ENCODE peak calls at places on chromosomes 13 and 19, in five cellular contexts. Q, C, R, W and X are unnamed samples.

GRCh38 chr13:95039415-95039814 is 261.8 kb downstream of the ABCC4 start:
- DNase-seq in R (no peak), W (peak), Q (no peak), C (no peak), X (no peak)

GRCh38 chr13:113044431-113045114 is 61.0 kb upstream of the F7 start:
- DNase-seq in R (no peak), Q (no peak), C (peak), W (no peak), X (no peak)

GRCh38 chr13:105033999-105034398 is 1501.5 kb downstream of the EFNB2 start:
- DNase-seq in Q (no peak), R (no peak), C (no peak), W (no peak), X (no peak)

GRCh38 chr13:72652681-72653080 is 74.7 kb downstream of the MZT1 start:
- DNase-seq in C (no peak), R (no peak), W (peak), Q (no peak), X (no peak)

GRCh38 chr13:70330697-70331361 is 222.6 kb upstream of the KLHL1 start:
- DNase-seq in W (no peak), C (no peak), Q (no peak), R (no peak), X (no peak)

GRCh38 chr19:5967994-5968430 is 9.9 kb downstream of the RANBP3 start:
- DNase-seq in W (peak), C (peak), Q (no peak), R (peak), X (peak)

GRCh38 chr13:73334459-73334858 is 275.7 kb downstream of the KLF5 start:
- DNase-seq in C (no peak), Q (no peak), W (peak), R (no peak), X (peak)

GRCh38 chr19:51292971-51293370 is 18.5 kb upstream of the IGLON5 start:
- DNase-seq in Q (no peak), W (no peak), R (no peak), C (no peak), X (no peak)

GRCh38 chr19:1411255-1412191 is 4.1 kb downstream of the DAZAP1 start:
- DNase-seq in W (peak), Q (no peak), C (peak), R (no peak), X (no peak)

GRCh38 chr19:48656840-48657474 is 11.0 kb upstream of the CA11 start:
- DNase-seq in Q (no peak), R (no peak), C (no peak), W (peak), X (peak)

GRCh38 chr13:64540468-64540867 is 2689.7 kb downstream of the PCDH9 start:
- DNase-seq in Q (no peak), W (peak), C (no peak), R (no peak), X (no peak)

GRCh38 chr19:4062576-4063368 is 3.9 kb downstream of the ZBTB7A start:
- DNase-seq in C (no peak), W (no peak), R (no peak), Q (no peak), X (no peak)

GRCh38 chr19:10672529-10673150 is 18.5 kb downstream of the ILF3 start:
- DNase-seq in C (no peak), R (no peak), Q (no peak), W (peak), X (no peak)

GRCh38 chr19:15123900-15124299 is 16.7 kb downstream of the SYDE1 start:
- DNase-seq in R (no peak), W (no peak), C (peak), Q (no peak), X (no peak)

GRCh38 chr19:13493516-13494310 is 12.6 kb downstream of the CACNA1A start:
- DNase-seq in W (no peak), R (no peak), Q (no peak), C (no peak), X (no peak)

GRCh38 chr13:30804474-30804873 is 69.1 kb downstream of the ALOX5AP start:
- DNase-seq in Q (no peak), W (no peak), C (peak), R (no peak), X (no peak)

GRCh38 chr19:35414442-35414841 is 33.6 kb upstream of the FFAR2 start:
- DNase-seq in Q (no peak), C (no peak), R (no peak), W (no peak), X (no peak)

GRCh38 chr13:48790199-48790598 is 136.5 kb downstream of the CYSLTR2 start:
- DNase-seq in W (no peak), R (no peak), C (peak), Q (no peak), X (no peak)

GRCh38 chr13:26007774-26008173 is 44.0 kb downstream of the SHISA2 start:
- DNase-seq in R (no peak), C (no peak), Q (no peak), W (no peak), X (no peak)

GRCh38 chr13:42548731-42549554 is 25.0 kb upstream of the TNFSF11 start:
- DNase-seq in R (no peak), C (no peak), Q (no peak), W (peak), X (no peak)